ENCODE peak calls at places on chromosome 17, in six cellular contexts. K is PC-9, C is natural killer cell, A is AG09319, N is mesothelial cell of epicardium, R is MM.1S. X is an unnamed sample.

GRCh38 chr17:64442550-64442971 is 6.4 kb upstream of the MILR1 start:
- DNase-seq in K (peak; percentile 75), C (no peak), A (no peak), N (no peak), R (no peak), X (no peak)

GRCh38 chr17:7634384-7634783 is 4.4 kb downstream of the SHBG start:
- DNase-seq in K (peak; percentile 34), C (no peak), A (no peak), N (no peak), R (no peak), X (no peak)

GRCh38 chr17:65013613-65014391 is 42.7 kb downstream of the GNA13 start:
- DNase-seq in K (peak; percentile 43), C (peak; percentile 50), A (peak; percentile 41), N (no peak), R (no peak), X (no peak)

GRCh38 chr17:72387487-72387886 is 266.7 kb downstream of the SOX9 start:
- DNase-seq in K (peak; percentile 32), C (no peak), A (peak; percentile 82), N (no peak), R (no peak), X (no peak)

GRCh38 chr17:50298018-50298417 is 23.8 kb downstream of the TMEM92 start:
- DNase-seq in K (no peak), C (no peak), A (no peak), N (no peak), R (no peak), X (no peak)

GRCh38 chr17:47807421-47807820 is 14.2 kb downstream of the OSBPL7 start:
- DNase-seq in K (no peak), C (no peak), A (no peak), N (no peak), R (no peak), X (no peak)

GRCh38 chr17:71180801-71181385 is 939.9 kb upstream of the SOX9 start:
- DNase-seq in K (peak; percentile 5), C (no peak), A (no peak), N (no peak), R (no peak), X (no peak)

GRCh38 chr17:58289869-58290268 is 9.1 kb upstream of the MPO start:
- DNase-seq in K (peak; percentile 46), C (no peak), A (no peak), N (no peak), R (no peak), X (peak; percentile 34)

GRCh38 chr17:68790481-68790880 is 164.7 kb downstream of the ABCA8 start:
- DNase-seq in K (no peak), C (no peak), A (no peak), N (no peak), R (no peak), X (no peak)

GRCh38 chr17:51650202-51650601 is 389.9 kb downstream of the UTP18 start:
- DNase-seq in K (no peak), C (no peak), A (no peak), N (no peak), R (no peak), X (no peak)

GRCh38 chr17:75338335-75338734 is 49.1 kb upstream of the SLC25A19 start:
- DNase-seq in K (no peak), C (no peak), A (no peak), N (no peak), R (no peak), X (no peak)

GRCh38 chr17:7173687-7174602 is 5.2 kb downstream of the ASGR1 start:
- DNase-seq in K (no peak), C (peak; percentile 31), A (no peak), N (no peak), R (no peak), X (no peak)

GRCh38 chr17:21500064-21500463 is 123.9 kb downstream of the KCNJ12 start:
- DNase-seq in K (no peak), C (no peak), A (no peak), N (no peak), R (no peak), X (no peak)

GRCh38 chr17:7528842-7529241 is 20.0 kb upstream of the TNFSF12 start:
- DNase-seq in K (no peak), C (no peak), A (no peak), N (no peak), R (no peak), X (no peak)

GRCh38 chr17:70172921-70173320 is 3.6 kb downstream of the KCNJ2 start:
- DNase-seq in K (no peak), C (no peak), A (no peak), N (no peak), R (no peak), X (no peak)

GRCh38 chr17:47934856-47935255 is 6.5 kb upstream of the PNPO start:
- DNase-seq in K (no peak), C (no peak), A (no peak), N (no peak), R (no peak), X (no peak)

GRCh38 chr17:36196099-36196496 is 460 bp downstream of the CCL3L1 start:
- DNase-seq in K (no peak), C (no peak), A (no peak), N (no peak), R (peak; percentile 48), X (peak; percentile 40)

GRCh38 chr17:80861360-80861861 is 130.2 kb upstream of the CHMP6 start:
- DNase-seq in K (no peak), C (no peak), A (no peak), N (no peak), R (no peak), X (no peak)
- TF ChIP-seq CTCF in K (no peak), C (no peak), A (no peak), N (no peak), R (no peak), X (no peak)

GRCh38 chr17:32491371-32492280 is 4.8 kb downstream of the CDK5R1 start:
- DNase-seq in K (no peak), C (no peak), A (no peak), N (no peak), R (no peak), X (no peak)

GRCh38 chr17:32489320-32490100 is 2.7 kb downstream of the CDK5R1 start:
- DNase-seq in K (no peak), C (no peak), A (no peak), N (no peak), R (no peak), X (no peak)

GRCh38 chr17:32488604-32489180 is 1.9 kb downstream of the CDK5R1 start:
- DNase-seq in K (no peak), C (no peak), A (no peak), N (no peak), R (no peak), X (no peak)

GRCh38 chr17:32488177-32488542 is 1.4 kb downstream of the CDK5R1 start:
- DNase-seq in K (no peak), C (no peak), A (no peak), N (no peak), R (no peak), X (no peak)

DNA sequence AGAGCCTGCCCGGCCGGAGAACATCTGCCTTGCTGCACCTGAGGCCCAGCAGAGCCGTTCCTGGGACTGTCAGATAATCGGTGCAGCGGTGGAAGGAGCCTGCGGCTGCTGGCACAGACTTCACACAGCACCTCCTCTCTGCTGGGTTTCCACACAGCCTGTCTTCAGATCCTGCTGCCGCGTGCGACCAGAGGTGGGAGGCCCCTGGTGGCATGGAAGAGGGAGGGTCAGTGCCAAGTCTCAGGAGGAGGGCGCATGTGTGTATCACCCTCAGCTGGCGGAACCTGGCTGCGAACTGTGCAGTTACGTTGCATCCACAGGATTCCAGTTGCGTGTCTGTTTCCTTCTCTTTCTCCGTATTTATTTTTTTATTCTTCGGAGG is 3.3 kb downstream of the CDK5R1 start:
- DNase-seq in K (no peak), C (no peak), A (no peak), N (no peak), R (no peak), X (no peak)
- TF ChIP-seq CTCF in K (no peak), C (no peak), A (no peak), N (no peak), R (no peak), X (no peak)

DNA sequence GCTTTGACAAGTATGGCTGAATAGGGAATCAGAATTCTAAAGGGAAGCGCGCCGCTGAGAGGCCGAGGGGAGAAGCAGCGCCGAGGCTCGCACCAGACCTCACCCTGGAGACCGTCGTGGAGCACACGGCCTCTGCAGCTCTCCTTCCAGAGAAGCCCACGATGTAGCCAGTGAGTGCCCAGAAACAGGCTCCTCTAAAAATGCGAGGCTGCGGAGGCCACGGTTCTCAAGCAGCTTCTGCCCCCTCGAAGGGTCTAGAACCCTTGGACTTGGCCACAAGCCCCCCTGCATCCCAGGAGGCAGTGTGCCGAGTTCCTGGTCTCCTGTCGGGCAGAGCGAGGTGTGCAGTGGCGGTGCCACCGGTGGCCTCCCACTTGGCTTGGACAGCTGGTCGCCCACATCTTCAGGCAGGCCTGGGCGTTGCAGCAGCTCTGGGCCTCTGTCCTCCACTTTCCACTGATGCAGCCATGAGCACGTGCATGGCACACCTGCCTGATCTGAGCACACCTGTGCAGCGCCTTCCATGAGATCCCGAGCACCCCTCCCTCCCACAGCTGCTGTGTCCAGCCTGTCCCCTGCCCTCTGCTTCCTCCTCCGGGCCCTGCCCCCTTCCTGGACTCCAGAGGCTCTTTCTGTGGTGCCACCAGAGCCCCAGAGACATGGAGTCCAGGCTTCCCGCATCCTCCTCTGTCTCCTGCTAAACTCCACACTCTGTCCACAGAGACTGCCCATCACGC is 18.9 kb upstream of the WDR45B start:
- DNase-seq in K (no peak), C (no peak), A (no peak), N (no peak), R (no peak), X (no peak)
- TF ChIP-seq CTCF in K (no peak), C (no peak), A (no peak), N (no peak), R (no peak), X (no peak)

GRCh38 chr17:81961087-81961514 is at the start of gene NOTUM:
- DNase-seq in K (no peak), C (no peak), A (no peak), N (no peak), R (no peak), X (peak; percentile 70)
- TF ChIP-seq CTCF in K (no peak), C (no peak), A (peak; percentile 12), N (peak; percentile 12), R (no peak), X (peak; percentile 57)

DNA sequence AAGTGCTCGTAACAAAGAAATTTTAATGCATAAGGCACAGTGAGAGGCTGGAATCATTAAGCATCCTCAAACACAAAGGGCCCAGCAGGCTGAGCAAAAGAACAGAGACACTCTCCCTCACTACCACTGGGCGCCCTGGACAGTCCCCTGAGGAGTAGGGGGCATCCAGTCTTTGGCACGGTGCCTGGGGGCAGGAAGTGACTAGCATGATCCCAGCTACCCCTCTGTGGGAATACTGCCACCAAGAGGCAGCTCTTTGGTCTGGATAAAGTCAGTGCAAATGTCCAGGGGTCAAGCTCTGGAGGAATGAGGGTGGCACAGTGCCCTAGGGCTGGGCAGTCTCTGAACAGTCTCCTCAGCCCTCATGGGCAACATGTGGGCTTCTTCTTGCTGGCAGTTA is 2.6 kb upstream of the PROCA1 start:
- DNase-seq in K (no peak), C (no peak), A (no peak), N (no peak), R (no peak), X (no peak)
- TF ChIP-seq CTCF in K (no peak), C (no peak), A (no peak), N (no peak), R (no peak), X (no peak)

GRCh38 chr17:76796081-76796480 is 58.2 kb downstream of the MFSD11 start:
- DNase-seq in K (no peak), C (no peak), A (no peak), N (no peak), R (no peak), X (no peak)
- TF ChIP-seq CTCF in K (no peak), C (no peak), A (no peak), N (no peak), R (no peak), X (no peak)

X was measured in type B pancreatic cell.